ENCODE peak calls at places on chromosomes 7 and 10, in ten cellular contexts. A is prostate gland, Y is SK-N-SH, R is HepG2, O is HCT116, C is esophagus muscularis mucosa, Z is GM12892, I is breast epithelium, P is Panc1, U is sigmoid colon. H is an unnamed sample.

GRCh38 chr10:16949806-16950205 is 132.6 kb upstream of the RSU1 start:
- DNase-seq in A (no peak), Y (no peak), R (no peak), O (no peak), C (no peak), Z (no peak), I (no peak), P (no peak), U (no peak), H (no peak)

GRCh38 chr10:110279062-110279986 is 25.4 kb downstream of the SMNDC1 start:
- DNase-seq in A (peak), Y (peak), R (peak), O (peak), C (no peak), Z (no peak), I (no peak), P (peak), U (peak), H (peak)

GRCh38 chr7:48337012-48337621 is 165.9 kb downstream of the ABCA13 start:
- DNase-seq in A (no peak), Y (peak), R (peak), O (no peak), C (no peak), Z (no peak), I (no peak), P (peak), U (no peak), H (no peak)

GRCh38 chr7:94313926-94314325 is 80.8 kb upstream of the COL1A2 start:
- DNase-seq in A (no peak), Y (no peak), R (no peak), O (no peak), C (no peak), Z (no peak), I (no peak), P (no peak), U (no peak), H (no peak)

GRCh38 chr7:26668821-26669220 is 195.6 kb downstream of the SKAP2 start:
- DNase-seq in A (no peak), Y (no peak), R (no peak), O (no peak), C (no peak), Z (no peak), I (no peak), P (no peak), U (no peak), H (no peak)

GRCh38 chr10:126803394-126803793 is 101.8 kb upstream of the DOCK1 start:
- DNase-seq in A (no peak), Y (no peak), R (no peak), O (no peak), C (no peak), Z (no peak), I (no peak), P (no peak), U (no peak), H (no peak)

GRCh38 chr10:102491136-102491535 is 11.4 kb downstream of the ACTR1A start:
- DNase-seq in A (no peak), Y (no peak), R (no peak), O (no peak), C (no peak), Z (no peak), I (no peak), P (no peak), U (no peak), H (no peak)

GRCh38 chr10:119199231-119199992 is 8.0 kb upstream of the GRK5 start:
- DNase-seq in A (peak), Y (peak), R (peak), O (peak), C (no peak), Z (no peak), I (peak), P (peak), U (peak), H (peak)

GRCh38 chr7:75054744-75055527 is 18.7 kb downstream of the RCC1L start:
- DNase-seq in A (no peak), Y (no peak), R (no peak), O (no peak), C (no peak), Z (no peak), I (no peak), P (no peak), U (peak), H (no peak)

GRCh38 chr10:58886390-58886789 is 290.1 kb upstream of the PHYHIPL start:
- DNase-seq in A (no peak), Y (no peak), R (no peak), O (no peak), C (no peak), Z (no peak), I (no peak), P (no peak), U (no peak), H (no peak)

GRCh38 chr10:110212119-110213006 is 5.0 kb downstream of the MXI1 start:
- DNase-seq in A (no peak), Y (no peak), R (no peak), O (no peak), C (peak), Z (no peak), I (no peak), P (no peak), U (peak), H (peak)

GRCh38 chr7:27586825-27587224 is 75.9 kb downstream of the HIBADH start:
- DNase-seq in A (no peak), Y (peak), R (no peak), O (no peak), C (no peak), Z (peak), I (no peak), P (no peak), U (no peak), H (no peak)

GRCh38 chr7:108630002-108630401 is 60.3 kb downstream of the DNAJB9 start:
- DNase-seq in A (no peak), Y (peak), R (no peak), O (no peak), C (no peak), Z (no peak), I (no peak), P (no peak), U (no peak), H (no peak)

GRCh38 chr10:75186310-75186709 is 24.3 kb upstream of the VDAC2 start:
- DNase-seq in A (no peak), Y (no peak), R (no peak), O (no peak), C (no peak), Z (no peak), I (no peak), P (no peak), U (no peak), H (no peak)

GRCh38 chr7:11492307-11492706 is 339.7 kb downstream of the THSD7A start:
- DNase-seq in A (no peak), Y (no peak), R (no peak), O (no peak), C (no peak), Z (no peak), I (no peak), P (no peak), U (no peak), H (no peak)

GRCh38 chr10:93912443-93912842 is 18.7 kb downstream of the SLC35G1 start:
- DNase-seq in A (no peak), Y (no peak), R (no peak), O (no peak), C (no peak), Z (no peak), I (no peak), P (no peak), U (no peak), H (no peak)

GRCh38 chr10:17290226-17290625 is 62.2 kb downstream of the VIM start:
- DNase-seq in A (peak), Y (peak), R (no peak), O (peak), C (no peak), Z (no peak), I (no peak), P (peak), U (no peak), H (no peak)

GRCh38 chr7:69190738-69191137 is 407.5 kb upstream of the AUTS2 start:
- DNase-seq in A (no peak), Y (no peak), R (no peak), O (no peak), C (no peak), Z (no peak), I (no peak), P (no peak), U (no peak), H (no peak)

GRCh38 chr7:12130664-12131063 is 80.4 kb upstream of the TMEM106B start:
- DNase-seq in A (no peak), Y (no peak), R (no peak), O (no peak), C (no peak), Z (no peak), I (no peak), P (no peak), U (no peak), H (no peak)

GRCh38 chr7:130276796-130277762 is 10.4 kb downstream of the CPA2 start:
- DNase-seq in A (no peak), Y (no peak), R (no peak), O (no peak), C (no peak), Z (no peak), I (no peak), P (no peak), U (no peak), H (no peak)

GRCh38 chr7:112937651-112938390 is 147.6 kb upstream of the TMEM168 start:
- DNase-seq in A (no peak), Y (no peak), R (no peak), O (no peak), C (no peak), Z (no peak), I (no peak), P (no peak), U (no peak), H (no peak)

GRCh38 chr10:122441961-122442360 is 12.5 kb upstream of the ARMS2 start:
- DNase-seq in A (no peak), Y (no peak), R (peak), O (no peak), C (no peak), Z (no peak), I (no peak), P (peak), U (no peak), H (no peak)

GRCh38 chr7:3915337-3915865 is 614.3 kb downstream of the SDK1 start:
- DNase-seq in A (no peak), Y (no peak), R (no peak), O (no peak), C (no peak), Z (no peak), I (no peak), P (no peak), U (no peak), H (no peak)

GRCh38 chr10:93926613-93927012 is 32.8 kb downstream of the SLC35G1 start:
- DNase-seq in A (no peak), Y (no peak), R (no peak), O (no peak), C (no peak), Z (no peak), I (no peak), P (no peak), U (no peak), H (no peak)

GRCh38 chr10:60781678-60782077 is 3.4 kb downstream of the CDK1 start:
- DNase-seq in A (no peak), Y (peak), R (no peak), O (no peak), C (no peak), Z (no peak), I (no peak), P (no peak), U (no peak), H (no peak)

GRCh38 chr10:122267849-122268737 is 3.0 kb upstream of the BTBD16 start:
- DNase-seq in A (no peak), Y (peak), R (peak), O (peak), C (no peak), Z (peak), I (no peak), P (peak), U (peak), H (peak)

GRCh38 chr10:60235001-60235400 is 154.7 kb downstream of the ANK3 start:
- DNase-seq in A (peak), Y (no peak), R (no peak), O (no peak), C (no peak), Z (no peak), I (no peak), P (no peak), U (no peak), H (no peak)

GRCh38 chr10:27658788-27659187 is 86.8 kb downstream of the MKX start:
- DNase-seq in A (no peak), Y (no peak), R (no peak), O (peak), C (no peak), Z (no peak), I (no peak), P (no peak), U (no peak), H (no peak)

GRCh38 chr7:64183126-64183742 is 23.8 kb upstream of the ZNF735 start:
- DNase-seq in A (no peak), Y (peak), R (no peak), O (no peak), C (no peak), Z (no peak), I (no peak), P (no peak), U (no peak), H (no peak)

GRCh38 chr10:120828940-120829339 is 22.2 kb upstream of the WDR11 start:
- DNase-seq in A (no peak), Y (no peak), R (no peak), O (no peak), C (peak), Z (no peak), I (no peak), P (no peak), U (no peak), H (no peak)

DNA sequence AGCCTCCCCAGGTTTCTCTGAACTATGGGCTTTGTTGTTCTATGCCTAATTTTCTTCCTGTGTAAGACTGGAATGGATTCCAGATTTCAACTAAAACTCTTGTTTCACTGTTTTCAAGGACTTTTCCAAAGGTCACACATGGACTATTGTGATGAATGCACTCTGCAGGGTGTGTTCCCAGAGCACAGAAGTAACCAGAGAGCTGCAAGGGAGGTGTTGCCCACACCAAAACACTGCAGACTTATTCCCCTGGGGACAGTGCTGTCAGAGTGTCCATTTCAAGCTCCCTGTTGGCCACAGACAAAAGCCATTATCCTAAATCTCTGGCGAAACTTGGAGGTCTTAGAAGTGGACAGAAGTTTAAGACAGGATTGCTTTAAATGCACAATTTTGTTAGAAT is 231.6 kb downstream of the TRIL start:
- DNase-seq in A (no peak), Y (no peak), R (no peak), O (no peak), C (no peak), Z (no peak), I (no peak), P (no peak), U (no peak), H (no peak)
- TF ChIP-seq POLR2AphosphoS5 in A (no peak), Y (no peak), R (no peak), O (no peak), C (no peak), Z (no peak), I (no peak), P (no peak), U (no peak), H (no peak)

DNA sequence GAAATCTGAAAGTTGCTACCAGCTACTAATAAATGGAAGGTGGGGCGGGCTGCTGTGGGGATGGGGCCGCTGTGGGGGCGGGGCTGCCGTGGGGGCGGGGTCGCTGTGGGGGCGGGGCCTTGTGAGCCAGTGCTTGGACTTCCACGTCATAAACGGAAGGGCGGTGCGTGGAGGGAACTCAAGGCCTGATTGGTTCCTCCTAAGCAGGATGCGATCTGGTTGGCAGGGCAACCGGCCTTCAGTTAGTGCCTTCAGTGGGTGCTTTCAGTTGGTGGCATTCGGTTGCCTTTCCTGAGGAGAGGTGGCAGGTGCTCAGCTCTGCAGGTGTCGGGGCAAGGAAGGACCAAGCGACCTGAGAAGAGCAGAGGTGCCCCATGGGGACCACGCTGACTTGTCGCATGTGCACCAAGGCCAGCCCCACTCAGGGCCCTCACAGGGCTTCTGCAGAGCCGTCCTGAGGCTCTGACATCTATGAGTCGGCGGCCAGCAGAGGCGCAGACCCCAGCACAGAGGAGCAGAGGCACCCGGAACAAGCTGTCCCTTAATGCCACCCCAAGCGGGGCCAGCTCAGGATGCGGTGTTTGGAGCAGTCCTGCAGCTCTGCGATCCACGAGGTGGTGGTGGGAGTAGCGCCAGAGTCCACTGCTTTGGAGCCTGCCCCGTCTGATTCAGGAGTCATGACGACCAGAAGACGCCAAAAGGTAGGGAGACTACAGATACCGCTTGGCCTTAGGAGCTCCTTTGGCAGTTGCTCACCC is 54.4 kb upstream of the PDSS1 start:
- DNase-seq in A (no peak), Y (peak), R (no peak), O (no peak), C (no peak), Z (no peak), I (no peak), P (no peak), U (no peak), H (no peak)
- TF ChIP-seq POLR2AphosphoS5 in A (no peak), Y (no peak), R (no peak), O (no peak), C (no peak), Z (no peak), I (no peak), P (no peak), U (no peak), H (no peak)

DNA sequence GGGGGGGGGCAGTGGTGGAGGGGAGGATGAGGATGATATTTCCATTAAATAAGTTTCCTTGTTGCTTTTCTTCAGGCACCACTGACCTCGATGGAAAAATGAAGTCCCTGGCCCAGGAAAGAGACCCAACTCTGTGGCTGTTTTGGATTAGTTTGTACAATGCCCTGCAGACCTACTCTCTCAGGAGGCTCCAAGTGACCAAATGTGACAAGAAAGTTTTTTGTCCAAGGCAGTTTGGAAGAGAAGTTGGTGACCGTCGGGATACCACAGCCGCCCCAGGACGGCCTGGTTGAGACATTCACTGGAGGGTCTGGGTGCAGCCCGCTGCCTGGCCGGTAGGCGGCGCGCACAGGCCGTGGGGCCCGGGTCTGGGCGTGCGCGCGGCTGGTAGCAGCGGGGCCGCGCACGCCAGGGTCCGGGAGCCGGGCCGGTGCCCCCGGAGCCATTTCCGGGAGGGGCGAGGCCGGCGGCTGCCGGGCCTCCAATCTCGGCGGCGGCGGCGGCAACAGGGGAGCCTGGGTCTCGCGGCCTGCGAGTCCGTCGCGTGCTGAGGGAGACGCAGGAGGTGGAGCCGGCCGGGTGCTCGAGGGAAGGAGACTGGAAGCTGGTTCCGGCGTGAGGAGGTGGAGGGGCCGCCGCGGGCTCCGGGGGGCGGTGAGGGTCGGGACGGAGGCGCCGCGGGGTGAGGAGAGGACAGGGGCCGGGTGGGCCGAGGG is at the start of gene SGPL1:
- DNase-seq in A (peak), Y (peak), R (peak), O (peak), C (peak), Z (peak), I (peak), P (peak), U (peak), H (peak)
- TF ChIP-seq POLR2AphosphoS5 in A (peak), Y (no peak), R (no peak), O (peak), C (peak), Z (no peak), I (no peak), P (peak), U (peak), H (no peak)

DNA sequence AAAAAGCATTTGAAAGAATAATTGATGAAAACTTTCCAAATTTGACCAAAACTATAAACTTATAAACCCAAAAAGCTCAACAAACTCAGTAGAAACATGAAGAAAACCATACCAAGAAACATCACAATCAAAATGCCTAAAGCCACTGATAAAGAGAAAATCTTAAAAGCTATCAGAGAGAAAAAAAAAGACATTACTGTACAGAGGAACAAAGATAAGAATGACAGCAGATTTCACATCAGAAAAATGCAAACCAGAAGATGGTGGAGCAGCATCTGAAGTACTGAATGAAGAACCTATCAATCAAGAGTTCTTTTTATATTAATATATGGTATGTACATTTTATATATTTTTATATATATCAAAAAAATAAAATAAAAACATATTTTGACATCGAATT is 2.4 kb upstream of the GPAM start:
- DNase-seq in A (no peak), Y (no peak), R (no peak), O (no peak), C (no peak), Z (no peak), I (no peak), P (no peak), U (no peak), H (no peak)
- TF ChIP-seq POLR2AphosphoS5 in A (no peak), Y (no peak), R (no peak), O (no peak), C (no peak), Z (no peak), I (no peak), P (no peak), U (no peak), H (no peak)

GRCh38 chr7:37952240-37952639 is 31.8 kb downstream of the EPDR1 start:
- DNase-seq in A (no peak), Y (no peak), R (no peak), O (no peak), C (no peak), Z (no peak), I (no peak), P (no peak), U (no peak), H (no peak)
- TF ChIP-seq POLR2AphosphoS5 in A (no peak), Y (no peak), R (no peak), O (no peak), C (no peak), Z (no peak), I (no peak), P (no peak), U (no peak), H (no peak)